ENCODE peak calls at places on chromosomes 6 and 20, in five cellular contexts. One of them, this sample, is unnamed.

GRCh38 chr6:83867527-83868161 is 8.2 kb downstream of the CYB5R4 start:
- DNase-seq in IMR-90: peak; percentile 92
- DNase-seq in mesendoderm: peak; percentile 73
- DNase-seq in H9: no peak
- DNase-seq in neuronal stem cell: peak; percentile 37
- DNase-seq in this sample: no peak

GRCh38 chr20:22729180-22729579 is 144.8 kb upstream of the FOXA2 start:
- DNase-seq in H9: no peak
- DNase-seq in neuronal stem cell: no peak
- DNase-seq in IMR-90: no peak
- DNase-seq in mesendoderm: no peak
- DNase-seq in this sample: no peak

GRCh38 chr6:90849686-90850085 is 262.8 kb upstream of the MAP3K7 start:
- DNase-seq in H9: no peak
- DNase-seq in neuronal stem cell: no peak
- DNase-seq in mesendoderm: no peak
- DNase-seq in IMR-90: no peak
- DNase-seq in this sample: no peak

GRCh38 chr6:123201869-123202372 is 205.9 kb downstream of the CLVS2 start:
- DNase-seq in mesendoderm: no peak
- DNase-seq in neuronal stem cell: no peak
- DNase-seq in IMR-90: no peak
- DNase-seq in H9: no peak
- DNase-seq in this sample: no peak

GRCh38 chr20:15555913-15556312 is 1017.3 kb downstream of the KIF16B start:
- DNase-seq in mesendoderm: no peak
- DNase-seq in neuronal stem cell: no peak
- DNase-seq in H9: no peak
- DNase-seq in IMR-90: no peak
- DNase-seq in this sample: no peak

GRCh38 chr6:129501401-129502051 is 208.5 kb downstream of the ARHGAP18 start:
- DNase-seq in neuronal stem cell: no peak
- DNase-seq in H9: no peak
- DNase-seq in mesendoderm: peak; percentile 88
- DNase-seq in IMR-90: peak; percentile 96
- DNase-seq in this sample: no peak

GRCh38 chr6:90790696-90791095 is 203.8 kb upstream of the MAP3K7 start:
- DNase-seq in mesendoderm: no peak
- DNase-seq in neuronal stem cell: no peak
- DNase-seq in IMR-90: peak; percentile 86
- DNase-seq in H9: no peak
- DNase-seq in this sample: no peak

GRCh38 chr20:12925214-12925755 is 83.5 kb upstream of the SPTLC3 start:
- DNase-seq in IMR-90: peak; percentile 85
- DNase-seq in mesendoderm: peak; percentile 85
- DNase-seq in H9: peak; percentile 66
- DNase-seq in neuronal stem cell: peak; percentile 63
- DNase-seq in this sample: no peak

GRCh38 chr20:10625641-10626040 is 48.2 kb downstream of the JAG1 start:
- DNase-seq in IMR-90: no peak
- DNase-seq in neuronal stem cell: no peak
- DNase-seq in mesendoderm: peak; percentile 44
- DNase-seq in H9: no peak
- DNase-seq in this sample: no peak

GRCh38 chr6:141488466-141488865 is 644.3 kb upstream of the GJE1 start:
- DNase-seq in mesendoderm: no peak
- DNase-seq in neuronal stem cell: no peak
- DNase-seq in H9: no peak
- DNase-seq in IMR-90: peak; percentile 46
- DNase-seq in this sample: no peak

GRCh38 chr6:134553941-134554340 is 236.0 kb upstream of the SGK1 start:
- DNase-seq in IMR-90: peak; percentile 55
- DNase-seq in mesendoderm: no peak
- DNase-seq in neuronal stem cell: no peak
- DNase-seq in H9: no peak
- DNase-seq in this sample: no peak

GRCh38 chr6:134551245-134551960 is 233.5 kb upstream of the SGK1 start:
- DNase-seq in IMR-90: peak; percentile 90
- DNase-seq in H9: no peak
- DNase-seq in mesendoderm: peak; percentile 53
- DNase-seq in neuronal stem cell: no peak
- DNase-seq in this sample: no peak

GRCh38 chr6:134549854-134550253 is 231.9 kb upstream of the SGK1 start:
- DNase-seq in neuronal stem cell: no peak
- DNase-seq in mesendoderm: no peak
- DNase-seq in H9: no peak
- DNase-seq in IMR-90: no peak
- DNase-seq in this sample: no peak

GRCh38 chr6:134546962-134547645 is 229.2 kb upstream of the SGK1 start:
- DNase-seq in neuronal stem cell: no peak
- DNase-seq in mesendoderm: no peak
- DNase-seq in IMR-90: no peak
- DNase-seq in H9: no peak
- DNase-seq in this sample: no peak

GRCh38 chr6:134550604-134551003 is 232.7 kb upstream of the SGK1 start:
- DNase-seq in IMR-90: peak; percentile 73
- DNase-seq in H9: no peak
- DNase-seq in neuronal stem cell: no peak
- DNase-seq in mesendoderm: peak; percentile 90
- DNase-seq in this sample: no peak
- H2BK5ac ChIP-seq in IMR-90: peak overlapping the region; percentile 87
- H2BK5ac ChIP-seq in H9: no peak overlapping the region
- H2BK5ac ChIP-seq in neuronal stem cell: no peak overlapping the region
- H2BK5ac ChIP-seq in mesendoderm: no peak overlapping the region
- H2BK5ac ChIP-seq in this sample: no peak overlapping the region

GRCh38 chr6:99349620-99350141 is at the start of gene FAXC:
- DNase-seq in H9: peak; percentile 71
- DNase-seq in neuronal stem cell: peak; percentile 50
- DNase-seq in mesendoderm: peak; percentile 80
- DNase-seq in IMR-90: peak; percentile 14
- DNase-seq in this sample: peak; percentile 81
- H2BK5ac ChIP-seq in H9: no peak within 1 kb of the TSS
- H2BK5ac ChIP-seq in neuronal stem cell: peak within 1 kb of the TSS; percentile 12
- H2BK5ac ChIP-seq in mesendoderm: no peak within 1 kb of the TSS
- H2BK5ac ChIP-seq in IMR-90: no peak within 1 kb of the TSS
- H2BK5ac ChIP-seq in this sample: peak within 1 kb of the TSS; percentile 14

GRCh38 chr6:147538821-147539220 is 30.3 kb downstream of the SAMD5 start:
- DNase-seq in neuronal stem cell: no peak
- DNase-seq in IMR-90: no peak
- DNase-seq in H9: no peak
- DNase-seq in mesendoderm: no peak
- DNase-seq in this sample: no peak
- H2BK5ac ChIP-seq in neuronal stem cell: no peak overlapping the region
- H2BK5ac ChIP-seq in IMR-90: no peak overlapping the region
- H2BK5ac ChIP-seq in H9: no peak overlapping the region
- H2BK5ac ChIP-seq in mesendoderm: no peak overlapping the region
- H2BK5ac ChIP-seq in this sample: no peak overlapping the region

GRCh38 chr20:16944753-16945152 is 196.6 kb downstream of the OTOR start:
- DNase-seq in H9: no peak
- DNase-seq in neuronal stem cell: peak; percentile 43
- DNase-seq in IMR-90: no peak
- DNase-seq in mesendoderm: peak; percentile 59
- DNase-seq in this sample: no peak
- H2BK5ac ChIP-seq in H9: no peak overlapping the region
- H2BK5ac ChIP-seq in neuronal stem cell: no peak overlapping the region
- H2BK5ac ChIP-seq in IMR-90: no peak overlapping the region
- H2BK5ac ChIP-seq in mesendoderm: no peak overlapping the region
- H2BK5ac ChIP-seq in this sample: no peak overlapping the region

DNA sequence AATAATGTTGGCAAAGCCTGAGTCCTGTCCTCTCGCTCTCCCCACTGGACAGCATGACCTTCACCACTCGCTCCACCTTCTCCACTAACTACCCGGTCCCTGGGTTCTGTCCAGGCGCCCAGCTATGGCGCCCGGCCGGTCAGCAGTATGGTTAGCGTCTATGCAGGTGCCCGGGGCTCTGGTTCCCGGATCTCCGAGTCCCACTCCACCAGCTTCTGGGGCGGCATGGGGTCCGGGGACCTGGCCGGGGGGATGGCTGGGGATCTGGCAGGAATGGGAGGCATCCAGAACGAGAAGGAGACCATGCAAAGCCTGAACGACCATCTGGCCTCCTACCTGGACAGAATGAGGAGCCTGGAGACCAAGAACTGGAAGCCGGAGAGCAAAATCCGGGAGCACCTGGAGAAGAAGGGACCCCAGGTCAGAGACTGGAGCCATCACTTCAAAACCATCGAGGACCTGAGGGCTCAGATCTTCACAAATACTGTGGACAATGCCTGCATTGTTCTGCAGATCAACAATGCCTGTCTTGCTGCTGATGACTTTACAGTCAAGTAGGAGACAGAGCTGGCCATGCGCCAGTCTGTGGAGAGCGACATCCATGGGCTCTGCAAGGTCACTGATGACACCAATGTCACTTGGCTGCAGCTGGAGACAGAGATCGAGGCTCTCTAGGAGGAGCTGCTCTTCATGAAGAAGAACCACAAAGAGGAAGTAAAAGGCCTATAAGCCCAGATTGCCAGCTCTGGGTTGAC is 20.7 kb downstream of the RNF114 start:
- DNase-seq in H9: no peak
- DNase-seq in IMR-90: no peak
- DNase-seq in mesendoderm: no peak
- DNase-seq in neuronal stem cell: no peak
- DNase-seq in this sample: no peak
- H2BK5ac ChIP-seq in H9: no peak overlapping the region
- H2BK5ac ChIP-seq in IMR-90: no peak overlapping the region
- H2BK5ac ChIP-seq in mesendoderm: no peak overlapping the region
- H2BK5ac ChIP-seq in neuronal stem cell: no peak overlapping the region
- H2BK5ac ChIP-seq in this sample: no peak overlapping the region

DNA sequence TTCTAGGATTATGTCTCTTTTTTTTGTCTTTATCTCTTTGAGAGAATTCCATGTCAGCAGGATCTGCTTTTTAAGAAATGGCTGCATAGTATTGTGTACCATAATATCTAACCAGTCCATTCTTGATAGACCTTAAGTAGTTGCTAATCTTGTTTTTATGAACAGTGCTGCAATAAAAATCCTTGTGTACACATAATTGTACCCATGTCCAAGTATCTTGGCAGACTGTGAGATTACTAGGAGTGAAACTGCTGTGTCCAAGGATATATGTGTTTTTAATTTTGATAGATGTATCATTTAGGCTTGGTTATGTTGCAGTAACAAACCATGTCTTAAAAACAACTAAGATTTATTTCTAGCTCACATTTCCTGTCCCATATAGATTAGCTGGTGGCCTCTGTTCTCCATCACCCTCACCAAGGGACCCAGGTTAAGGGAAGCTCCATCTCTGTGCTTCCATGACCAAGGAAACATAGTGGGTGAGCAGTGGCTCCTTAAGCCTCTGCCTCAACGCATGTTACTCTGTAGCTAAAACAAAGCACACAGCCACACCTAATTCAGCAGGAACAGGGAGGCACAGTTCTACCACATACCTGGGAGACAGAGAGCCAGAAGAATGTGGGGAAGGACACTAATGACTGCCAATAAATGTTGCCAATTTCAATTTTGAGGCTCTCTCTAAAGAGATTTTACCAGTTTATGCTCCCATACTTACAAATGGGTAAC is 12.1 kb upstream of the SUMO4 start:
- DNase-seq in H9: no peak
- DNase-seq in neuronal stem cell: no peak
- DNase-seq in IMR-90: no peak
- DNase-seq in mesendoderm: no peak
- DNase-seq in this sample: no peak
- H2BK5ac ChIP-seq in H9: no peak overlapping the region
- H2BK5ac ChIP-seq in neuronal stem cell: no peak overlapping the region
- H2BK5ac ChIP-seq in IMR-90: no peak overlapping the region
- H2BK5ac ChIP-seq in mesendoderm: no peak overlapping the region
- H2BK5ac ChIP-seq in this sample: no peak overlapping the region